ENCODE peak calls at places on chromosome 22, in five cellular contexts. L, I, Z, J and A are unnamed samples.

GRCh38 chr22:29030618-29031235 is 30.9 kb downstream of the C22orf31 start:
- DNase-seq in L (peak; percentile 74), I (no peak), Z (peak; percentile 86), J (no peak), A (no peak)

GRCh38 chr22:29470159-29470855 is 9.7 kb upstream of the NEFH start:
- DNase-seq in L (peak; percentile 99), I (no peak), Z (peak; percentile 94), J (peak; percentile 69), A (no peak)

GRCh38 chr22:27488456-27489224 is 312.9 kb downstream of the MN1 start:
- DNase-seq in L (no peak), I (no peak), Z (no peak), J (no peak), A (no peak)

GRCh38 chr22:37010976-37011375 is 8.3 kb downstream of the TST start:
- DNase-seq in L (no peak), I (no peak), Z (no peak), J (no peak), A (no peak)

GRCh38 chr22:33299245-33299956 is 241.2 kb upstream of the SYN3 start:
- DNase-seq in L (no peak), I (peak; percentile 1), Z (no peak), J (peak; percentile 45), A (no peak)

GRCh38 chr22:38505595-38506117 is 455 bp downstream of the DDX17 start:
- DNase-seq in L (no peak), I (peak; percentile 29), Z (peak; percentile 52), J (peak; percentile 44), A (no peak)

GRCh38 chr22:41290262-41291221 is 4.6 kb upstream of the RANGAP1 start:
- DNase-seq in L (peak; percentile 58), I (no peak), Z (peak; percentile 83), J (no peak), A (no peak)

GRCh38 chr22:20235453-20235991 is 32.6 kb downstream of the RTN4R start:
- DNase-seq in L (no peak), I (no peak), Z (no peak), J (no peak), A (no peak)

GRCh38 chr22:39283312-39284141 is 35.9 kb downstream of the RPL3 start:
- DNase-seq in L (no peak), I (no peak), Z (no peak), J (no peak), A (no peak)

GRCh38 chr22:29083576-29084566 is 11.0 kb downstream of the KREMEN1 start:
- DNase-seq in L (no peak), I (peak; percentile 62), Z (no peak), J (no peak), A (no peak)

GRCh38 chr22:23519442-23520177 is 60.5 kb downstream of the IGLL1 start:
- DNase-seq in L (no peak), I (no peak), Z (no peak), J (no peak), A (no peak)

GRCh38 chr22:44145544-44145943 is 35.2 kb upstream of the PARVG start:
- DNase-seq in L (no peak), I (no peak), Z (no peak), J (no peak), A (no peak)

GRCh38 chr22:24421428-24421931 is 5.9 kb upstream of the ADORA2A start:
- DNase-seq in L (peak; percentile 84), I (peak; percentile 39), Z (peak; percentile 92), J (peak; percentile 64), A (no peak)

GRCh38 chr22:39960791-39961746 is 872 bp downstream of the TMA7B start:
- DNase-seq in L (no peak), I (peak; percentile 91), Z (no peak), J (peak; percentile 58), A (no peak)

GRCh38 chr22:41216984-41217383 is 11.9 kb downstream of the L3MBTL2 start:
- DNase-seq in L (no peak), I (no peak), Z (no peak), J (no peak), A (no peak)

GRCh38 chr22:35313311-35314121 is 13.8 kb downstream of the TOM1 start:
- DNase-seq in L (no peak), I (no peak), Z (no peak), J (no peak), A (no peak)

GRCh38 chr22:22887621-22888503 is at the start of gene IGLL5:
- DNase-seq in L (no peak), I (no peak), Z (no peak), J (no peak), A (no peak)

GRCh38 chr22:37430941-37431340 is 3.7 kb upstream of the ELFN2 start:
- DNase-seq in L (no peak), I (no peak), Z (no peak), J (no peak), A (no peak)

GRCh38 chr22:28900379-28900778 is 17.0 kb downstream of the ZNRF3 start:
- DNase-seq in L (no peak), I (no peak), Z (no peak), J (no peak), A (no peak)

GRCh38 chr22:27207907-27208306 is 550.5 kb downstream of the MIAT start:
- DNase-seq in L (no peak), I (no peak), Z (no peak), J (no peak), A (no peak)

GRCh38 chr22:42811510-42811909 is 45.6 kb downstream of the ARFGAP3 start:
- DNase-seq in L (peak; percentile 19), I (no peak), Z (no peak), J (no peak), A (no peak)

GRCh38 chr22:39068033-39068785 is 8.9 kb upstream of the APOBEC3G start:
- DNase-seq in L (no peak), I (no peak), Z (no peak), J (no peak), A (no peak)

GRCh38 chr22:40094449-40094848 is 83.3 kb upstream of the TNRC6B start:
- DNase-seq in L (no peak), I (no peak), Z (no peak), J (no peak), A (no peak)

GRCh38 chr22:24542641-24543040 is 12.3 kb downstream of the GUCD1 start:
- DNase-seq in L (no peak), I (peak; percentile 67), Z (no peak), J (no peak), A (no peak)

GRCh38 chr22:46087816-46088277 is 62.5 kb upstream of the PPARA start:
- DNase-seq in L (no peak), I (no peak), Z (no peak), J (no peak), A (no peak)
- TF ChIP-seq POLR2AphosphoS5 in L (no peak), I (no peak), Z (no peak), J (no peak), A (peak; percentile 43)

DNA sequence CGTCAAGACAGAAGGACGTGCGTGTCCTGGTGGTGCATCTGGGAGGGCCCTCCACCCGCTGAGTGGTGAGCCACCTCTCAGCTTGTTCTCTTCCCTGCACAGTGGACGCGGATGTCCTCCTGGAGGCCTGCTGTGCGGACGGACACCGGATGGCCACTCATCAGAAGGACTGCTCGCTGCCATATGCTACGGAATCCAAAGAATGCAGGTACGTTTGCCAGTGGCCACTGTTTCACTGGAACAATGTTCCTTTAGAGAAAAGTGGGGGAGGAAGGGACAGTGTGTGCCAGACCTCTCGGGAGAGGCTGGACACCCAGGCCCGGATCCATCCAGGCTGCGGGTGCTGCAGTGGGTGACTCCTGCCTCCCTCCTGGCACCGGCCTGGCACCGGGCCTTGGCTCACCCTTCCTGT is 15.9 kb downstream of the FBLN1 start:
- DNase-seq in L (no peak), I (no peak), Z (no peak), J (no peak), A (no peak)
- TF ChIP-seq POLR2AphosphoS5 in L (no peak), I (no peak), Z (no peak), J (no peak), A (no peak)

GRCh38 chr22:50250249-50250554 is 863 bp downstream of the HDAC10 start:
- DNase-seq in L (no peak), I (no peak), Z (no peak), J (no peak), A (no peak)

GRCh38 chr22:50251472-50252054 is 498 bp upstream of the HDAC10 start:
- DNase-seq in L (no peak), I (no peak), Z (peak; percentile 49), J (no peak), A (no peak)

GRCh38 chr22:50249382-50250248 is 1.4 kb downstream of the HDAC10 start:
- DNase-seq in L (no peak), I (no peak), Z (no peak), J (no peak), A (no peak)

GRCh38 chr22:50252081-50253045 is 1.3 kb upstream of the HDAC10 start:
- DNase-seq in L (peak; percentile 85), I (peak; percentile 77), Z (peak; percentile 87), J (peak; percentile 78), A (no peak)

GRCh38 chr22:50250555-50251471 is at the start of gene HDAC10:
- DNase-seq in L (peak; percentile 92), I (peak; percentile 85), Z (peak; percentile 94), J (peak; percentile 94), A (no peak)
- TF ChIP-seq POLR2AphosphoS5 in L (peak; percentile 44), I (peak; percentile 70), Z (peak; percentile 37), J (peak; percentile 70), A (peak; percentile 46)

GRCh38 chr22:31105282-31105929 is 2.0 kb downstream of the SELENOM start:
- DNase-seq in L (no peak), I (no peak), Z (no peak), J (no peak), A (no peak)
- TF ChIP-seq POLR2AphosphoS5 in L (no peak), I (no peak), Z (no peak), J (no peak), A (no peak)